ENCODE peak calls at places on chromosomes 12 and 14, in seven cellular contexts. X is HepG2, M is HCT116, P is upper lobe of left lung, U is K562, B is GM12878, L is Panc1. H is an unnamed sample.

GRCh38 chr14:57833304-57833703 is 32.6 kb downstream of the SLC35F4 start:
- ATAC-seq in X (no peak), M (peak; percentile 97), P (peak; percentile 85), U (no peak), B (no peak), L (peak; percentile 99), H (peak; percentile 72)

GRCh38 chr12:69171881-69172280 is 67.5 kb upstream of the CPSF6 start:
- ATAC-seq in X (no peak), M (no peak), P (no peak), U (no peak), B (no peak), L (no peak), H (no peak)

GRCh38 chr14:61724133-61724532 is 28.8 kb downstream of the HIF1A start:
- ATAC-seq in X (no peak), M (no peak), P (no peak), U (no peak), B (no peak), L (no peak), H (no peak)

GRCh38 chr14:51095854-51096823 is 1.2 kb upstream of the TRIM9 start:
- ATAC-seq in X (no peak), M (no peak), P (peak; percentile 41), U (no peak), B (no peak), L (no peak), H (no peak)

GRCh38 chr12:31021181-31021580 is 52.5 kb upstream of the DDX11 start:
- ATAC-seq in X (no peak), M (no peak), P (no peak), U (no peak), B (no peak), L (no peak), H (no peak)

GRCh38 chr12:123200414-123200813 is 32.5 kb downstream of the MPHOSPH9 start:
- ATAC-seq in X (no peak), M (no peak), P (no peak), U (no peak), B (no peak), L (no peak), H (no peak)

GRCh38 chr12:15562263-15562662 is 226.9 kb downstream of the EPS8 start:
- ATAC-seq in X (no peak), M (no peak), P (peak; percentile 39), U (no peak), B (no peak), L (no peak), H (no peak)

GRCh38 chr12:27305673-27306504 is 26.7 kb upstream of the BMAL2 start:
- ATAC-seq in X (no peak), M (no peak), P (peak; percentile 65), U (no peak), B (peak; percentile 26), L (no peak), H (no peak)

GRCh38 chr14:88824314-88825077 is at the start of gene TTC8:
- ATAC-seq in X (peak; percentile 99), M (peak; percentile 96), P (peak; percentile 100), U (peak; percentile 96), B (peak; percentile 99), L (peak; percentile 100), H (peak; percentile 99)

GRCh38 chr12:52655720-52656124 is 3.7 kb upstream of the KRT2 start:
- ATAC-seq in X (no peak), M (peak; percentile 83), P (peak; percentile 28), U (peak; percentile 40), B (no peak), L (peak; percentile 50), H (no peak)

GRCh38 chr12:108394196-108394595 is 55.1 kb upstream of the CMKLR1 start:
- ATAC-seq in X (no peak), M (no peak), P (peak; percentile 26), U (no peak), B (no peak), L (peak; percentile 45), H (peak; percentile 78)

GRCh38 chr14:76603713-76604112 is 157.6 kb upstream of the VASH1 start:
- ATAC-seq in X (no peak), M (no peak), P (peak; percentile 16), U (no peak), B (no peak), L (no peak), H (no peak)

GRCh38 chr12:4564819-4565218 is 2.8 kb downstream of the DYRK4 start:
- ATAC-seq in X (no peak), M (no peak), P (no peak), U (no peak), B (peak; percentile 76), L (no peak), H (no peak)

GRCh38 chr14:68824207-68824516 is 31.3 kb upstream of the ZFP36L1 start:
- ATAC-seq in X (peak; percentile 41), M (no peak), P (no peak), U (no peak), B (no peak), L (no peak), H (no peak)

GRCh38 chr12:103908246-103908541 is 22.0 kb upstream of the HSP90B1 start:
- ATAC-seq in X (no peak), M (no peak), P (no peak), U (no peak), B (peak; percentile 64), L (no peak), H (no peak)

GRCh38 chr12:92729773-92730305 is 27.1 kb downstream of the PLEKHG7 start:
- ATAC-seq in X (no peak), M (no peak), P (peak; percentile 47), U (no peak), B (peak; percentile 79), L (no peak), H (no peak)

GRCh38 chr12:45299132-45299692 is 83.3 kb downstream of the ANO6 start:
- ATAC-seq in X (no peak), M (peak; percentile 80), P (peak; percentile 41), U (peak; percentile 89), B (no peak), L (peak; percentile 68), H (peak; percentile 41)

GRCh38 chr12:45292486-45293195 is 76.7 kb downstream of the ANO6 start:
- ATAC-seq in X (no peak), M (no peak), P (no peak), U (peak; percentile 53), B (no peak), L (peak; percentile 34), H (peak; percentile 89)

GRCh38 chr12:45291518-45291917 is 75.6 kb downstream of the ANO6 start:
- ATAC-seq in X (no peak), M (no peak), P (no peak), U (no peak), B (no peak), L (no peak), H (no peak)

GRCh38 chr12:45298721-45299120 is 82.8 kb downstream of the ANO6 start:
- ATAC-seq in X (no peak), M (peak; percentile 20), P (no peak), U (no peak), B (no peak), L (no peak), H (no peak)

GRCh38 chr12:45296046-45296586 is 80.2 kb downstream of the ANO6 start:
- ATAC-seq in X (no peak), M (no peak), P (no peak), U (no peak), B (no peak), L (no peak), H (no peak)
- H3K4me3 ChIP-seq in X (no peak overlapping the region), M (no peak overlapping the region), P (no peak overlapping the region), U (no peak overlapping the region), B (no peak overlapping the region), L (no peak overlapping the region), H (no peak overlapping the region)

GRCh38 chr14:85558505-85558904 is 28.6 kb downstream of the FLRT2 start:
- ATAC-seq in X (no peak), M (no peak), P (no peak), U (no peak), B (no peak), L (no peak), H (no peak)

GRCh38 chr14:85566603-85567002 is 36.7 kb downstream of the FLRT2 start:
- ATAC-seq in X (no peak), M (no peak), P (peak; percentile 58), U (no peak), B (no peak), L (no peak), H (peak; percentile 57)

GRCh38 chr14:85565862-85566296 is 35.9 kb downstream of the FLRT2 start:
- ATAC-seq in X (no peak), M (no peak), P (peak; percentile 44), U (no peak), B (no peak), L (no peak), H (peak; percentile 27)

GRCh38 chr14:85564841-85565527 is 35.0 kb downstream of the FLRT2 start:
- ATAC-seq in X (no peak), M (no peak), P (no peak), U (no peak), B (no peak), L (no peak), H (no peak)

DNA sequence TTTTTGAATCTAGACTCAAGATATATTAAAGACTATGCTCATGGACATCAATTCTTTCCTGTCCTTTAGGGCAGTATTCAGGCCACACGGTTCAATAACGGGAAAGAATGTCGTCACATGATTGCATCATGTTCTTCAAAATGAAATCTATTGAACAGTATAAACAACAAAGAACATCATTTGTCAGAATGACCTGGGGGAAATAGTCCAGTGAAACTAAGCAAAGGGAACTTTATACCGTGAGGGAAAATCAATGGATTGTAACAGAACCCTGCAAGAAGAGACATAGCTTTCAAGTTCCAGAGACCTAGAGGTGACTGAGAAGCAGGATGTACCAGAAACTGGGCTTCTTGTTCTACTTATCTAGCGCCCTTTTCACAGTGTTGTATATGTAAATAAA is 32.7 kb downstream of the FLRT2 start:
- ATAC-seq in X (no peak), M (no peak), P (no peak), U (no peak), B (no peak), L (no peak), H (no peak)
- TF ChIP-seq POLR2AphosphoS5 in X (no peak), M (no peak), P (no peak), U (no peak), B (no peak), L (no peak), H (no peak)

GRCh38 chr14:95614335-95614734 is 71.9 kb upstream of the TCL1B start:
- ATAC-seq in X (no peak), M (peak; percentile 30), P (no peak), U (no peak), B (peak; percentile 67), L (no peak), H (no peak)

GRCh38 chr14:95611293-95611880 is 74.8 kb upstream of the TCL1B start:
- ATAC-seq in X (no peak), M (peak; percentile 12), P (no peak), U (no peak), B (peak; percentile 71), L (no peak), H (no peak)

DNA sequence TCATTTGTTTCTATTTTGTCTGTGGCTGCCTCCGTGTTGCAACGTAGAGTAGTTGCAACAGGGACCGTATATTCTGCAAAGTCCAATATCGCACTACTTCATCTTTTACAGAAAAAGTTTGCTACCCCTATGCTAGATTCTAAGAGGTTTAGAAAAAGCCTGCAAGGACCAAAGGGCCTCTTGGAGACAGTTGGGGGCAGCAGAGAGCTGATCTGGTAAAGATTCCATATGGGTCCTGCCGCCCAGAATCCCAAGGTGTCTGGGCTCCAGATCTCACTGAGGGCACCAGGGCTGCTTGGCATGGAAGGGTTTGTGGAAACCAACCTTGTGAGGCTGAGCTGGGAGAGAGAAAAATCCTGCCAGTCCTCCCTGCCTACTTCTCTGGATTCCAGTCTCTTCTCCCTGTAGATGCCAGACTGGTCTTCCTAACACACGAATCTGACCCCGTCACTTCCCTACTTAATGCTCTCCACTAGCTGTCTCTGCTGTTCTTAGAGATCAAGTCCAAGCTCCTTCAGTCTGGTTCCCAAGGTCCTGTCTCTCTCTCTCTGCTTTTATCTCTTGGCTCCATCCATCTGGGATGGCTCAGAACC is 74.6 kb downstream of the GLRX5 start:
- ATAC-seq in X (peak; percentile 85), M (peak; percentile 89), P (no peak), U (peak; percentile 76), B (peak; percentile 83), L (peak; percentile 73), H (no peak)
- TF ChIP-seq CTCF in X (peak; percentile 61), M (peak; percentile 75), P (no peak), U (peak; percentile 68), B (peak; percentile 67), L (peak; percentile 74), H (no peak)

GRCh38 chr12:837548-837947 is 85.2 kb downstream of the WNK1 start:
- ATAC-seq in X (no peak), M (no peak), P (no peak), U (no peak), B (no peak), L (no peak), H (no peak)
- H3K4me3 ChIP-seq in X (no peak overlapping the region), M (no peak overlapping the region), P (no peak overlapping the region), U (no peak overlapping the region), B (no peak overlapping the region), L (no peak overlapping the region), H (no peak overlapping the region)

H was measured in gastroesophageal sphincter.